ENCODE peak calls at places on chromosomes 2 and 18, in four cellular contexts. L is sigmoid colon, P is spleen, U is H1. A is an unnamed sample. For H3K9me3, the result is how much of the 10 kb centered on the place peaks cover.

GRCh38 chr18:24894880-24895279 is 434.4 kb downstream of the HRH4 start:
- DNase-seq in L (no peak), P (no peak), U (no peak), A (no peak)

GRCh38 chr18:67432806-67433205 is 83.7 kb downstream of the DSEL start:
- DNase-seq in L (no peak), P (no peak), U (no peak), A (no peak)

GRCh38 chr2:46980786-46981583 is 65.4 kb upstream of the MCFD2 start:
- DNase-seq in L (no peak), P (no peak), U (no peak), A (no peak)

GRCh38 chr2:159677654-159678053 is 34.7 kb upstream of the MARCHF7 start:
- DNase-seq in L (no peak), P (no peak), U (no peak), A (no peak)

GRCh38 chr2:66539452-66539851 is 104.5 kb downstream of the MEIS1 start:
- DNase-seq in L (no peak), P (no peak), U (no peak), A (no peak)

GRCh38 chr2:175074478-175074877 is 69.3 kb upstream of the CHN1 start:
- DNase-seq in L (no peak), P (no peak), U (no peak), A (no peak)

GRCh38 chr2:169799555-169799954 is 884 bp downstream of the SSB start:
- DNase-seq in L (no peak), P (no peak), U (no peak), A (no peak)

GRCh38 chr2:53969285-53970094 is 1.3 kb downstream of the PSME4 start:
- DNase-seq in L (no peak), P (no peak), U (no peak), A (no peak)

GRCh38 chr18:48824231-48824970 is 126.4 kb downstream of the SMAD7 start:
- DNase-seq in L (peak), P (peak), U (peak), A (no peak)

GRCh38 chr2:20446917-20447436 is at the start of gene RHOB:
- DNase-seq in L (peak), P (peak), U (peak), A (peak)

GRCh38 chr2:16252891-16253290 is 312.5 kb downstream of the MYCN start:
- DNase-seq in L (no peak), P (no peak), U (no peak), A (no peak)

GRCh38 chr2:201680743-201681142 is 17.7 kb downstream of the MPP4 start:
- DNase-seq in L (no peak), P (no peak), U (peak), A (no peak)

GRCh38 chr18:79400591-79401381 is 5.1 kb downstream of the NFATC1 start:
- DNase-seq in L (peak), P (peak), U (no peak), A (no peak)

GRCh38 chr2:142190805-142191204 is 60.0 kb upstream of the LRP1B start:
- DNase-seq in L (no peak), P (no peak), U (no peak), A (no peak)

GRCh38 chr2:215888680-215889079 is 124.7 kb downstream of the MREG start:
- DNase-seq in L (no peak), P (no peak), U (no peak), A (no peak)

GRCh38 chr2:26900831-26901321 is 52.9 kb downstream of the DPYSL5 start:
- DNase-seq in L (no peak), P (no peak), U (no peak), A (no peak)

GRCh38 chr2:192140236-192140839 is 54.4 kb downstream of the TMEFF2 start:
- DNase-seq in L (no peak), P (no peak), U (no peak), A (no peak)

GRCh38 chr2:191128911-191129304 is 21.9 kb downstream of the STAT4 start:
- DNase-seq in L (no peak), P (no peak), U (no peak), A (no peak)

GRCh38 chr2:135996304-135996703 is 10.9 kb upstream of the DARS1 start:
- DNase-seq in L (no peak), P (no peak), U (no peak), A (no peak)

GRCh38 chr2:98123286-98123685 is 36.3 kb downstream of the VWA3B start:
- DNase-seq in L (no peak), P (no peak), U (no peak), A (no peak)

GRCh38 chr2:150063432-150063889 is 424.0 kb downstream of the RND3 start:
- DNase-seq in L (no peak), P (no peak), U (no peak), A (no peak)

GRCh38 chr2:151302286-151302878 is 12.9 kb upstream of the NMI start:
- DNase-seq in L (no peak), P (no peak), U (no peak), A (no peak)

GRCh38 chr2:216873573-216873972 is 13.7 kb upstream of the TNP1 start:
- DNase-seq in L (no peak), P (no peak), U (no peak), A (no peak)

GRCh38 chr2:165573534-165574461 is 104.3 kb downstream of the CSRNP3 start:
- DNase-seq in L (no peak), P (no peak), U (peak), A (no peak)

GRCh38 chr18:14965553-14965952 is 217.6 kb downstream of the ANKRD30B start:
- DNase-seq in L (no peak), P (no peak), U (no peak), A (no peak)
- H3K9me3 ChIP-seq in L (under half), P (under half), U (half or more), A (under half)

GRCh38 chr2:214810670-214811069 is 1.2 kb upstream of the BARD1 start:
- DNase-seq in L (no peak), P (peak), U (no peak), A (no peak)

GRCh38 chr2:214808481-214808931 is 977 bp downstream of the BARD1 start:
- DNase-seq in L (no peak), P (no peak), U (no peak), A (no peak)

GRCh38 chr2:214809751-214810564 is 475 bp upstream of the BARD1 start:
- DNase-seq in L (peak), P (peak), U (peak), A (peak)

GRCh38 chr2:214808961-214809750 is at the start of gene BARD1:
- DNase-seq in L (peak), P (peak), U (peak), A (peak)
- TF ChIP-seq POLR2A in L (peak), P (no peak), U (peak), A (no peak)

DNA sequence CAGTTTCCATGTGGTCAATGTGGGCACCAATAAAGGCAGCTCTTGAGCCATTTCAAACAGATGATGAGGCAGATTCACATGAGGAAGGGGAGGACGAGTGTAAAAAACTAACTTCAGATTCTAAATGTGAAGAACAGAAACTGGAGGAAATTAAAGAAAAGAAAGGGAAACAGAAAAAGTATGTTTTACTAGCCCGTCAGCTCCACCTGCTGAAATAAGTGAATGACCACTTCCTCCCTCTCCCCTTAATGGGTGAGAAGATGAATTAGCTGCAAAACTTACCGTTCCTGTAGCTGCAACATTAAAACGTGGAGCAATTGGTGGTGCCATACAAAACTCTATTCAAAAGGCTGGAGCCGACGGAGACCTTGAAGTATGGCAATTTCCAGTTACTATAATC is 203.5 kb downstream of the UXS1 start:
- DNase-seq in L (no peak), P (no peak), U (no peak), A (no peak)
- H3K9me3 ChIP-seq in L (under half), P (under half), U (under half), A (under half)

GRCh38 chr2:71458413-71459083 is 5.2 kb downstream of the DYSF start:
- DNase-seq in L (no peak), P (no peak), U (peak), A (no peak)
- TF ChIP-seq POLR2A in L (no peak), P (no peak), U (no peak), A (no peak)

GRCh38 chr2:183926433-183926832 is 671.9 kb upstream of the ZNF804A start:
- DNase-seq in L (no peak), P (no peak), U (no peak), A (no peak)
- H3K9me3 ChIP-seq in L (under half), P (under half), U (under half), A (under half)

GRCh38 chr2:232276084-232276738 is 102.3 kb upstream of the ALPP start:
- DNase-seq in L (peak), P (no peak), U (no peak), A (peak)
- TF ChIP-seq POLR2A in L (no peak), P (no peak), U (no peak), A (no peak)

DNA sequence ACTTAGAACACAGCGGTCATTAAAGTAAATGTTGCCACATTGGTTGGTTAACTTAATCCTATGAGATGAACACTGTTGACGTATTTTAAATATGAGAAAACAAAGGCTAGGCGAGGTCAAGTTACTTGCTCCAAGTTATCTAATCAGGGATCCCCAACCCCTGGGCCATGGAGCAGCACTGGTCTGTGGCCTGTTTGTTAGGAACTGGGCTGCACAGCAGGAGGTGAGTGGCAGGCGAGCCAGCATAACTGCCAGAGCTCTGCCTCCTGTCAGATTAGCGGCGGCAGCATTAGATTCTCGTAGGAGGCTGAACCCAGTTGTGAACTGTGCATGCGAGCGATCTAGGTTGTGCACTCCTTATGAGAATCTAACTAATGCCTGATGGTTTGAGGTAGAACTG is 878.9 kb downstream of the CPS1 start:
- DNase-seq in L (no peak), P (no peak), U (peak), A (no peak)
- H3K9me3 ChIP-seq in L (under half), P (under half), U (under half), A (under half)

A was measured in breast epithelium.